ENCODE peak calls at places on chromosomes 11 and 22, in five cellular contexts. V, O, H, P and S are unnamed samples.

GRCh38 chr11:35483131-35483800 is 42.1 kb downstream of the PAMR1 start:
- DNase-seq in O (no peak), V (no peak), H (no peak), P (no peak), S (no peak)

GRCh38 chr22:35053060-35053835 is 12.7 kb upstream of the ISX start:
- DNase-seq in H (no peak), O (no peak), P (no peak), V (no peak), S (no peak)

GRCh38 chr11:61947486-61948210 is 2.5 kb upstream of the BEST1 start:
- DNase-seq in V (no peak), O (peak; percentile 67), H (peak; percentile 87), P (peak; percentile 76), S (peak; percentile 92)

GRCh38 chr11:33689506-33689905 is 11.1 kb downstream of the C11orf91 start:
- DNase-seq in P (no peak), H (no peak), O (no peak), V (no peak), S (no peak)

GRCh38 chr11:67400251-67400941 is 1.3 kb downstream of the PPP1CA start:
- DNase-seq in V (no peak), O (no peak), H (no peak), P (no peak), S (no peak)

GRCh38 chr11:64269380-64270234 is 14.9 kb downstream of the BAD start:
- DNase-seq in H (peak; percentile 92), O (peak; percentile 90), P (peak; percentile 99), V (peak; percentile 97), S (peak; percentile 98)

GRCh38 chr22:37172266-37173245 is 15.5 kb downstream of the C1QTNF6 start:
- DNase-seq in P (no peak), V (no peak), H (no peak), O (no peak), S (no peak)

GRCh38 chr22:21064917-21065864 is 19.4 kb downstream of the LRRC74B start:
- DNase-seq in V (no peak), O (no peak), H (no peak), P (no peak), S (no peak)

GRCh38 chr22:41782316-41782715 is 18.2 kb upstream of the CCDC134 start:
- DNase-seq in V (no peak), H (no peak), P (no peak), O (no peak), S (no peak)

GRCh38 chr11:75275581-75275980 is 35.0 kb downstream of the TPBGL start:
- DNase-seq in O (no peak), P (no peak), H (no peak), V (peak; percentile 6), S (peak; percentile 53)

GRCh38 chr11:26229270-26229669 is 102.7 kb upstream of the ANO3 start:
- DNase-seq in P (no peak), O (no peak), V (no peak), H (no peak), S (no peak)

GRCh38 chr11:111514216-111515031 is at the start of gene HOATZ:
- DNase-seq in H (no peak), O (no peak), V (no peak), P (peak; percentile 68), S (no peak)

GRCh38 chr11:65613091-65613928 is 711 bp downstream of the MAP3K11 start:
- DNase-seq in O (no peak), V (no peak), P (no peak), H (no peak), S (no peak)

GRCh38 chr11:65503923-65504670 is 5.3 kb downstream of the MALAT1 start:
- DNase-seq in H (no peak), O (no peak), V (no peak), P (no peak), S (no peak)

GRCh38 chr11:30585892-30586250 is 282 bp downstream of the MPPED2 start:
- DNase-seq in P (no peak), H (peak; percentile 49), O (no peak), V (no peak), S (peak; percentile 34)

GRCh38 chr11:93740802-93741093 is 547 bp downstream of the TAF1D start:
- DNase-seq in O (peak; percentile 14), V (peak; percentile 12), P (peak; percentile 29), H (peak; percentile 33), S (peak; percentile 76)

GRCh38 chr11:79236541-79236971 is 204.3 kb downstream of the TENM4 start:
- DNase-seq in V (no peak), P (no peak), H (no peak), O (no peak), S (no peak)

GRCh38 chr11:46672381-46672839 is 28.0 kb downstream of the ARHGAP1 start:
- DNase-seq in P (no peak), H (no peak), O (no peak), V (peak; percentile 2), S (peak; percentile 15)

GRCh38 chr11:69599502-69599901 is 41.5 kb upstream of the CCND1 start:
- DNase-seq in O (no peak), P (no peak), H (peak; percentile 55), V (no peak), S (no peak)

GRCh38 chr11:60118333-60118732 is 29.9 kb downstream of the MS4A2 start:
- DNase-seq in H (no peak), O (no peak), V (no peak), P (no peak), S (no peak)

GRCh38 chr22:29630987-29631386 is 27.6 kb downstream of the NF2 start:
- DNase-seq in V (no peak), O (no peak), P (no peak), H (no peak), S (no peak)

GRCh38 chr11:128519353-128519752 is 68.0 kb downstream of the ETS1 start:
- DNase-seq in H (no peak), O (no peak), V (no peak), P (no peak), S (no peak)

GRCh38 chr22:36365020-36365411 is 22.8 kb downstream of the MYH9 start:
- DNase-seq in O (no peak), V (no peak), P (no peak), H (no peak), S (peak; percentile 85)

GRCh38 chr22:33781396-33781795 is 138.9 kb downstream of the LARGE1 start:
- DNase-seq in P (no peak), V (no peak), H (no peak), O (no peak), S (no peak)

GRCh38 chr11:130476922-130477491 is 28.6 kb downstream of the ADAMTS15 start:
- DNase-seq in V (no peak), O (no peak), H (no peak), P (no peak), S (peak; percentile 44)

GRCh38 chr22:47356433-47357011 is 594.1 kb downstream of the TBC1D22A start:
- DNase-seq in H (no peak), V (no peak), O (no peak), P (no peak), S (no peak)

GRCh38 chr11:64990222-64990918 is 6.4 kb downstream of the BATF2 start:
- DNase-seq in O (no peak), H (no peak), V (peak; percentile 26), P (no peak), S (peak; percentile 73)

GRCh38 chr11:16160146-16160545 is 196.2 kb downstream of the SOX6 start:
- DNase-seq in V (no peak), O (no peak), H (peak; percentile 22), P (no peak), S (no peak)

GRCh38 chr11:66688561-66689534 is 11.2 kb upstream of the RBM4B start:
- DNase-seq in H (no peak), P (no peak), V (no peak), O (no peak), S (no peak)

GRCh38 chr22:20080445-20080775 is 369 bp downstream of the DGCR8 start:
- DNase-seq in H (peak; percentile 75), P (peak; percentile 58), O (peak; percentile 29), V (no peak), S (peak; percentile 73)

GRCh38 chr11:86508604-86509471 is 134.2 kb downstream of the CCDC81 start:
- DNase-seq in P (no peak), V (no peak), O (no peak), H (no peak), S (no peak)